ENCODE peak calls at places on chromosomes 6 and 20, in eight cellular contexts. H is HEK293T; I is hepatic stellate cell; M is T-helper 9 cell; J is CMK; V is activated CD4-positive, CD25-positive, alpha-beta regulatory T cell; W is choroid plexus epithelial cell; O is T-helper 1 cell. S is an unnamed sample.

GRCh38 chr6:137353346-137353745 is 134.2 kb upstream of the IFNGR1 start:
- DNase-seq in J (no peak), V (no peak), I (no peak), O (no peak), H (no peak), W (peak), M (no peak), S (no peak)

GRCh38 chr6:80319286-80319685 is 212.8 kb downstream of the BCKDHB start:
- DNase-seq in W (no peak), O (no peak), M (no peak), J (no peak), H (no peak), I (peak), V (no peak), S (peak)

GRCh38 chr6:74606488-74607135 is 599.2 kb downstream of the COL12A1 start:
- DNase-seq in H (no peak), V (no peak), I (peak), J (no peak), W (peak), O (no peak), M (no peak), S (peak)

GRCh38 chr6:170146640-170147039 is 144.2 kb downstream of the DLL1 start:
- DNase-seq in V (no peak), H (no peak), J (no peak), I (no peak), M (no peak), O (no peak), W (no peak), S (no peak)

GRCh38 chr20:5674176-5674660 is 76.0 kb upstream of the SHLD1 start:
- DNase-seq in W (peak), M (no peak), I (no peak), O (no peak), J (peak), H (no peak), V (no peak), S (no peak)

GRCh38 chr6:148342146-148343027 is at the start of gene SASH1:
- DNase-seq in M (peak), V (no peak), W (peak), H (peak), I (peak), O (no peak), J (no peak), S (peak)

GRCh38 chr20:14478126-14478525 is 140.7 kb upstream of the FLRT3 start:
- DNase-seq in V (no peak), O (no peak), I (no peak), M (no peak), J (no peak), W (no peak), H (no peak), S (no peak)

GRCh38 chr6:89941031-89941775 is 46.9 kb downstream of the GJA10 start:
- DNase-seq in W (peak), O (no peak), V (no peak), H (no peak), J (no peak), I (no peak), M (no peak), S (peak)

GRCh38 chr6:117200067-117200466 is 65.3 kb upstream of the VGLL2 start:
- DNase-seq in J (no peak), M (no peak), V (no peak), I (no peak), H (no peak), O (no peak), W (no peak), S (no peak)

GRCh38 chr6:135842618-135843392 is 8.7 kb upstream of the PDE7B start:
- DNase-seq in O (no peak), W (no peak), V (no peak), H (no peak), J (no peak), I (no peak), M (no peak), S (no peak)

S was measured in fibroblast of the aortic adventitia.